ENCODE peak calls at places on chromosomes 16 and 17, in six cellular contexts. Q is naive thymus-derived CD4-positive, alpha-beta T cell; H is right cardiac atrium; I is ovary; E is NT2/D1; U is H1. Y is an unnamed sample.

GRCh38 chr16:56776562-56776961 is 46.6 kb downstream of the NUP93 start:
- DNase-seq in Q (no peak), H (peak; percentile 50), I (peak; percentile 50), E (no peak), U (no peak), Y (no peak)

GRCh38 chr16:5321925-5322324 is 224.3 kb upstream of the EEF2KMT start:
- DNase-seq in Q (no peak), H (no peak), I (no peak), E (no peak), U (no peak), Y (no peak)

GRCh38 chr16:58336332-58337089 is 41.7 kb upstream of the PRSS54 start:
- DNase-seq in Q (peak; percentile 85), H (peak; percentile 89), I (peak; percentile 55), E (peak; percentile 74), U (peak; percentile 79), Y (peak; percentile 86)

GRCh38 chr16:75459691-75460090 is 4.8 kb downstream of the TMEM170A start:
- DNase-seq in Q (no peak), H (no peak), I (no peak), E (no peak), U (no peak), Y (no peak)

GRCh38 chr16:51151435-51151950 is 423 bp upstream of the SALL1 start:
- DNase-seq in Q (no peak), H (peak; percentile 84), I (peak; percentile 80), E (peak; percentile 81), U (no peak), Y (no peak)

GRCh38 chr16:53814791-53815190 is 110.8 kb downstream of the FTO start:
- DNase-seq in Q (no peak), H (no peak), I (no peak), E (no peak), U (no peak), Y (no peak)

GRCh38 chr16:49588729-49589384 is 215.3 kb downstream of the C16orf78 start:
- DNase-seq in Q (no peak), H (no peak), I (no peak), E (peak; percentile 59), U (no peak), Y (peak; percentile 26)

GRCh38 chr16:16042076-16042475 is 92.7 kb downstream of the ABCC1 start:
- DNase-seq in Q (no peak), H (no peak), I (no peak), E (no peak), U (no peak), Y (no peak)

GRCh38 chr16:19748389-19749110 is 30.5 kb downstream of the IQCK start:
- DNase-seq in Q (no peak), H (no peak), I (no peak), E (no peak), U (no peak), Y (no peak)

GRCh38 chr16:11101695-11102522 is 154.1 kb downstream of the SOCS1 start:
- DNase-seq in Q (no peak), H (no peak), I (no peak), E (no peak), U (no peak), Y (no peak)

GRCh38 chr17:16283705-16284104 is 66.7 kb downstream of the PIGL start:
- DNase-seq in Q (no peak), H (no peak), I (no peak), E (no peak), U (no peak), Y (no peak)

GRCh38 chr17:71055128-71055527 is 885.8 kb downstream of the KCNJ2 start:
- DNase-seq in Q (no peak), H (no peak), I (no peak), E (no peak), U (no peak), Y (no peak)

GRCh38 chr17:5203908-5204294 is 12.2 kb upstream of the ZNF594 start:
- DNase-seq in Q (no peak), H (no peak), I (no peak), E (no peak), U (no peak), Y (no peak)

GRCh38 chr16:88431651-88432050 is 21.4 kb upstream of the ZFPM1 start:
- DNase-seq in Q (no peak), H (no peak), I (no peak), E (no peak), U (no peak), Y (no peak)

GRCh38 chr16:71540-72341 is 690 bp downstream of the RHBDF1 start:
- DNase-seq in Q (no peak), H (peak; percentile 85), I (peak; percentile 80), E (no peak), U (no peak), Y (peak; percentile 95)

GRCh38 chr17:75937652-75938051 is 3.2 kb downstream of the FBF1 start:
- DNase-seq in Q (no peak), H (no peak), I (no peak), E (no peak), U (no peak), Y (no peak)

GRCh38 chr17:79226037-79226436 is 151.4 kb downstream of the ENGASE start:
- DNase-seq in Q (no peak), H (no peak), I (no peak), E (no peak), U (no peak), Y (no peak)

GRCh38 chr17:12627177-12627629 is 38.5 kb upstream of the MYOCD start:
- DNase-seq in Q (no peak), H (no peak), I (peak; percentile 71), E (no peak), U (no peak), Y (no peak)

GRCh38 chr16:85372627-85373372 is 240.3 kb upstream of the GSE1 start:
- DNase-seq in Q (no peak), H (no peak), I (no peak), E (no peak), U (no peak), Y (no peak)

GRCh38 chr16:21217121-21217520 is 5.7 kb upstream of the ZP2 start:
- DNase-seq in Q (no peak), H (no peak), I (no peak), E (no peak), U (no peak), Y (no peak)

GRCh38 chr16:2028620-2029220 is 2.0 kb downstream of the NHERF2 start:
- DNase-seq in Q (no peak), H (no peak), I (no peak), E (no peak), U (no peak), Y (no peak)

GRCh38 chr16:66894948-66895696 is 14.8 kb downstream of the PDP2 start:
- DNase-seq in Q (peak; percentile 52), H (peak; percentile 81), I (peak; percentile 74), E (peak; percentile 63), U (no peak), Y (no peak)

GRCh38 chr16:12252616-12253015 is 276.1 kb downstream of the SNX29 start:
- DNase-seq in Q (no peak), H (peak; percentile 81), I (no peak), E (no peak), U (no peak), Y (no peak)

GRCh38 chr16:73572135-73572534 is 524.2 kb upstream of the ZFHX3 start:
- DNase-seq in Q (no peak), H (no peak), I (no peak), E (peak; percentile 61), U (no peak), Y (no peak)

GRCh38 chr16:55078699-55079415 is 148.2 kb downstream of the IRX5 start:
- DNase-seq in Q (no peak), H (no peak), I (no peak), E (no peak), U (no peak), Y (no peak)

GRCh38 chr17:46178550-46179198 is 14.6 kb downstream of the KANSL1 start:
- DNase-seq in Q (no peak), H (no peak), I (no peak), E (no peak), U (no peak), Y (no peak)

GRCh38 chr17:66953661-66954060 is 10.8 kb upstream of the CACNG4 start:
- DNase-seq in Q (no peak), H (no peak), I (no peak), E (no peak), U (no peak), Y (no peak)

DNA sequence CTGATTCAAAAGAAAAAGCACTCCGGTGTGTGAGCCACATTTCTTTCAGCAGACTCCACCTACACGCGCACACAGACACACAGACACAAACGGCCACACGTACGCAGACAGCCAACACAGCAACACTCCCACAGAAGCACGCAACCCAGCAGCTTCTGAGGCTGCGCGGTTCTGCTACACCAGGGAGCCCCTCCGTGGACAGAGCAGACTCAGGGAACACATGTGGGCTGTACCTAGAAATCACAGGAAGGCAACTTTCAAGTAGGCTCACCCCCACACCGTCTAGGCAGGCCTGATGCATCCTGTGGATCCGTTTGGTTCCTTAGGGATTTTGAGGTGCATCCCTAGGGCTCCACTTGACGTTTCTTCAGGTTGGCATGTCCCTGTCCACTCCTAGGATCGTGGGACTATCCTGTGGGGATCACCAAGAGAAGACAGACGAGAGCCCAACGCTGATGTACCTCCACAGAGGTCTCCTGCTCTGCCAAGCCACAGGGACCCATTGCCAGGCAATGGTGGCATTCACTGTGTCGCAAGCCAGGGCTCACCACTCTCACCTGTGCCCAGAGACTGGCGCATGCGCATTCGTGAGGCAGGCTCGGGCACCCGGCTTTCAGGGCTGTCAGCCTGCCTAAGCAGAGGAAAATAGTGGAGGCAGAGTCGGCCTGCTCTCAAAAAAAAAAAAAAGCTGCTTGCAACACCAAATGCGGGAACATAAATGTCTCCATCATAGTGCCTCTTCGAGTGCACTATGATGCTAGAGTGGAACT is 2333.3 kb downstream of the TP53TG3F start:
- DNase-seq in Q (no peak), H (no peak), I (no peak), E (no peak), U (no peak), Y (no peak)
- H3K9me3 ChIP-seq in Q (no peaks in the 10 kb centered on the region), H (no peaks in the 10 kb centered on the region), I (no peaks in the 10 kb centered on the region), E (peaks cover 24% of the 10 kb centered on the region), U (peaks cover 72% of the 10 kb centered on the region), Y (peaks cover 18% of the 10 kb centered on the region)

GRCh38 chr16:35404273-35404672 is 1944.9 kb downstream of the TP53TG3F start:
- DNase-seq in Q (no peak), H (no peak), I (no peak), E (no peak), U (no peak), Y (no peak)

GRCh38 chr16:35398208-35398607 is 1938.8 kb downstream of the TP53TG3F start:
- DNase-seq in Q (no peak), H (no peak), I (no peak), E (no peak), U (no peak), Y (no peak)

GRCh38 chr16:35399133-35399532 is 1939.7 kb downstream of the TP53TG3F start:
- DNase-seq in Q (no peak), H (no peak), I (no peak), E (no peak), U (no peak), Y (no peak)
- H3K9me3 ChIP-seq in Q (no peaks in the 10 kb centered on the region), H (no peaks in the 10 kb centered on the region), I (no peaks in the 10 kb centered on the region), E (no peaks in the 10 kb centered on the region), U (peaks cover 81% of the 10 kb centered on the region), Y (no peaks in the 10 kb centered on the region)

GRCh38 chr17:28261219-28261618 is 57.8 kb upstream of the TMEM97 start:
- DNase-seq in Q (no peak), H (no peak), I (no peak), E (no peak), U (no peak), Y (no peak)
- H3K9me3 ChIP-seq in Q (no peaks in the 10 kb centered on the region), H (no peaks in the 10 kb centered on the region), I (no peaks in the 10 kb centered on the region), E (peaks cover 26% of the 10 kb centered on the region), U (peaks cover 30% of the 10 kb centered on the region), Y (peaks cover 5% of the 10 kb centered on the region)

DNA sequence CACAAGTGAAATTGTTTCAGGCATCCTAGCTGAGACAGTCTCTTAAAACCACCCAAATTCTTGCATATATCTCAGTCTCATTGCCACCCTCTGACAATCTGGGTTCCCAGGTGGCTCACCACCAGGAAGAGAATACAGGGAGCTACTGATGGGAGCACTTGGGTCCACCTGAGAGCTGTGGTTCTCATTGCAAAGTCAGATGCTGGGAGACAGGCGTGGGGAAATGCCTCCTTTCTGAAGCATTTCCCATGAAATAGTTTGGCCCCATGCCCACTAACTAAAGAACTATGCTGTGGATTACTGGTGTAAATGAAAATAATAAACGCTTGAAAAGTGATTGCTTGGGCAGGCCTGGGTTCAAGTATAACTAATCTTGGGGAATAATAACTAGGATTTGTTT is 70.3 kb downstream of the CMC2 start:
- DNase-seq in Q (no peak), H (no peak), I (no peak), E (no peak), U (no peak), Y (no peak)
- H3K9me3 ChIP-seq in Q (no peaks in the 10 kb centered on the region), H (no peaks in the 10 kb centered on the region), I (no peaks in the 10 kb centered on the region), E (no peaks in the 10 kb centered on the region), U (no peaks in the 10 kb centered on the region), Y (no peaks in the 10 kb centered on the region)

Y was measured in suprapubic skin.